ENCODE peak calls at places on chromosomes 5 and 9, in five cellular contexts. G is brain microvascular endothelial cell, F is sigmoid colon, U is MM.1S, O is upper lobe of right lung. E is an unnamed sample. For H3K36me3, the result is how much of the 10 kb centered on the place peaks cover.

GRCh38 chr9:115126406-115126805 is 8.4 kb upstream of the TNC start:
- DNase-seq in O (no peak), F (no peak), G (no peak), U (no peak), E (no peak)

GRCh38 chr9:42852133-42852532 is 668.7 kb downstream of the SPATA31A6 start:
- DNase-seq in G (no peak), U (peak), O (peak), F (no peak), E (peak)

GRCh38 chr9:31597977-31598376 is 786.5 kb upstream of the ACO1 start:
- DNase-seq in F (no peak), O (no peak), G (peak), U (peak), E (no peak)

GRCh38 chr9:14018061-14018460 is 295.9 kb downstream of the NFIB start:
- DNase-seq in U (no peak), F (no peak), O (no peak), G (peak), E (no peak)

GRCh38 chr5:27144456-27144855 is 106.1 kb upstream of the CDH9 start:
- DNase-seq in G (no peak), U (no peak), O (no peak), F (no peak), E (no peak)

GRCh38 chr5:159211712-159212111 is 2.4 kb upstream of the RNF145 start:
- DNase-seq in O (no peak), F (no peak), G (no peak), U (no peak), E (no peak)

GRCh38 chr9:70259512-70259802 is 679 bp downstream of the SMC5 start:
- DNase-seq in F (no peak), G (no peak), O (no peak), U (no peak), E (no peak)

GRCh38 chr5:6317133-6317532 is 61.2 kb downstream of the MED10 start:
- DNase-seq in U (no peak), G (no peak), O (no peak), F (no peak), E (no peak)

GRCh38 chr5:76472338-76473336 is 69.6 kb downstream of the IQGAP2 start:
- DNase-seq in F (no peak), G (no peak), O (no peak), U (no peak), E (no peak)

GRCh38 chr9:95570150-95570549 is 53.4 kb upstream of the PTCH1 start:
- DNase-seq in F (no peak), O (no peak), G (peak), U (no peak), E (peak)

GRCh38 chr5:132076983-132077382 is 3.4 kb downstream of the CSF2 start:
- DNase-seq in U (no peak), O (no peak), F (no peak), G (no peak), E (no peak)

GRCh38 chr5:55440188-55440646 is 94.5 kb downstream of the PLPP1 start:
- DNase-seq in O (no peak), F (peak), G (peak), U (no peak), E (no peak)

GRCh38 chr9:120383999-120384924 is 195.7 kb downstream of the CDK5RAP2 start:
- DNase-seq in U (no peak), O (no peak), F (peak), G (peak), E (no peak)

GRCh38 chr5:58281189-58281588 is 178.7 kb downstream of the PLK2 start:
- DNase-seq in G (no peak), F (no peak), O (no peak), U (no peak), E (no peak)

GRCh38 chr5:137705106-137705505 is 30.8 kb downstream of the KLHL3 start:
- DNase-seq in O (no peak), F (no peak), U (no peak), G (peak), E (no peak)

GRCh38 chr9:17291766-17292165 is 156.9 kb downstream of the CNTLN start:
- DNase-seq in U (no peak), O (no peak), F (no peak), G (peak), E (no peak)

GRCh38 chr5:139658928-139659667 is 10.9 kb downstream of the CXXC5 start:
- DNase-seq in G (peak), F (no peak), O (peak), U (no peak), E (no peak)

GRCh38 chr5:174501461-174502069 is 222.8 kb upstream of the MSX2 start:
- DNase-seq in F (no peak), O (no peak), G (no peak), U (no peak), E (no peak)

GRCh38 chr9:131347376-131348020 is 46.4 kb upstream of the PRRC2B start:
- DNase-seq in O (peak), G (no peak), F (no peak), U (no peak), E (no peak)

GRCh38 chr5:140260089-140260656 is 42.7 kb downstream of the PFDN1 start:
- DNase-seq in U (no peak), G (no peak), F (no peak), O (no peak), E (no peak)

GRCh38 chr5:158978061-158978745 is 121.5 kb downstream of the EBF1 start:
- DNase-seq in G (peak), F (no peak), O (no peak), U (no peak), E (no peak)

GRCh38 chr5:141889282-141889871 is 11.2 kb upstream of the PCDH1 start:
- DNase-seq in O (no peak), F (no peak), U (peak), G (no peak), E (no peak)

GRCh38 chr5:106417566-106417965 is 1253.2 kb downstream of the EFNA5 start:
- DNase-seq in G (no peak), O (no peak), F (no peak), U (no peak), E (no peak)

GRCh38 chr5:160293901-160294561 is 18.3 kb downstream of the CCNJL start:
- DNase-seq in G (no peak), U (no peak), O (peak), F (no peak), E (peak)

GRCh38 chr9:8486095-8486494 is 686.5 kb upstream of the DMAC1 start:
- DNase-seq in O (no peak), U (no peak), F (no peak), G (peak), E (no peak)

GRCh38 chr5:32390819-32391591 is 53.5 kb downstream of the ZFR start:
- DNase-seq in F (no peak), G (peak), O (no peak), U (no peak), E (no peak)

GRCh38 chr5:176772271-176773210 is 37.8 kb upstream of the UNC5A start:
- DNase-seq in U (no peak), F (peak), O (peak), G (no peak), E (no peak)

GRCh38 chr5:14209222-14209822 is 66.2 kb downstream of the TRIO start:
- DNase-seq in G (no peak), U (no peak), O (no peak), F (no peak), E (no peak)

GRCh38 chr5:65100846-65101678 is 332.3 kb downstream of the CWC27 start:
- DNase-seq in G (peak), O (peak), U (peak), F (no peak), E (no peak)

GRCh38 chr9:129777769-129778130 is 24.9 kb upstream of the PTGES start:
- DNase-seq in U (no peak), F (no peak), O (no peak), G (no peak), E (no peak)

GRCh38 chr9:336039-336438 is 121.4 kb downstream of the DOCK8 start:
- DNase-seq in U (no peak), F (no peak), O (peak), G (no peak), E (no peak)

GRCh38 chr5:113236536-113237308 is 198.1 kb downstream of the TSSK1B start:
- DNase-seq in F (no peak), U (no peak), O (no peak), G (no peak), E (no peak)

GRCh38 chr5:133993152-133993548 is 11.6 kb downstream of the VDAC1 start:
- DNase-seq in G (peak), F (no peak), O (no peak), U (no peak), E (no peak)

GRCh38 chr5:159972538-159973362 is 36.2 kb upstream of the TTC1 start:
- DNase-seq in F (no peak), U (no peak), O (no peak), G (no peak), E (no peak)

GRCh38 chr9:119318371-119318770 is 50.9 kb downstream of the BRINP1 start:
- DNase-seq in U (no peak), O (no peak), G (no peak), F (no peak), E (no peak)

GRCh38 chr5:36160617-36161016 is 8.7 kb downstream of the SKP2 start:
- DNase-seq in U (no peak), O (no peak), F (no peak), G (no peak), E (no peak)

DNA sequence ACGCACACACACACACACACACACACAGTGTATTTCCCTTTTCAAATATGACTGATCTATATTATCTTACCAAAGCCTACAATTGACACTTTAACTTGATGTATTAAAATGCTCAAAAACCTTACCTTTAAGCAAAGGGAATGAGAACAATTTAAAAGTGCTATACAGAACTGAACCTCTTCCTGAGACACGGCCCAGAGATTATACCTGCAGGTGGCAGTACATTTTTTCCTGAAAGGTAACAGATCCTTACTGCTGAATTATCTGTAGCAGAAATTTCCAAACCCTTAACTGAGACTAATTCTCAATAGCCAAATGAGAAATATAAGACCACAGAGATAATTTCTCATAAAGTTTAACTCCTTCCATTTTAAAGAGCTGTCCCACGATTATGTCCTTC is 91.1 kb downstream of the MYO10 start:
- DNase-seq in G (no peak), O (no peak), F (no peak), U (no peak), E (no peak)
- TF ChIP-seq CTCF in G (no peak), O (no peak), F (no peak), U (no peak), E (no peak)

GRCh38 chr9:35104586-35104985 is 1.7 kb upstream of the STOML2 start:
- DNase-seq in O (peak), G (no peak), F (no peak), U (no peak), E (no peak)
- H3K36me3 ChIP-seq in O (half or more), G (half or more), F (under half), U (under half), E (under half)

DNA sequence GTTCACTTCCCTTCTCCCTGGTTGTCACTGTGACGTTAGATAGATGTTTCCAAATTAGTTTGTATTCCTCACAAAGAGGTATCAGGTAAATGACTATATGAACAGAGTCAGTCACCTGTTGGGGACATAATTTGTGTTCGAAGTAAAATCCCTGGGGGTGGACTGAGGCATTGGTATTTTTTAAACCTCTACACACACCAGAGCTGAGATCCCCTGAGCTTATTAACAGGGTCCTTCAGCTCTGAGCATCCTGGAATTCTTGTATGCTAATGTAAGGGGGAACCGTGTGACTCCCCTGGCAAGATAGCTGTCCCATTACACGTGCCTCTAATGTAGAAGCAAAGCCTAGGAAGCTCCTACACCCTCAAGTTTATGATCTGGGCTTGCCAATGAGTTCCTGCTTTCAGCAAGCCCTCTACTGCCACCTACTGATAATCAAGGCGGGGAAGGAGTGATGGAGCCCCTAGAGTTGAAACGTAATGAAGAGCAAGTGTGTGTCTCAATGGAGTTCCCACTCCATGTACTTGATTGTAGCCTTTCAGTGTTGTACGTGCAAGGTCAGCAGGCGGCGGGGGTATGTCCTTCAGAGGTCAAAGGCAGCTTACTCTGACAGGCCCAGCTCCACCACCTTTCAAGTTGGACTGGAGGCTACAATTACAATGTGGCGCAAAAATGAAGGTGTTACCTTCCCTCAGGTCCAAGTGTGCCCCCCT is 14.4 kb downstream of the PRKACG start:
- DNase-seq in F (peak), O (no peak), G (peak), U (peak), E (peak)
- TF ChIP-seq CTCF in F (peak), O (peak), G (peak), U (peak), E (peak)

GRCh38 chr5:75363111-75363510 is 26.1 kb downstream of the HMGCR start:
- DNase-seq in F (no peak), G (no peak), O (no peak), U (no peak), E (peak)
- H3K36me3 ChIP-seq in F (under half), G (under half), O (half or more), U (under half), E (half or more)

GRCh38 chr5:135167634-135168033 is 133.6 kb upstream of the PITX1 start:
- DNase-seq in U (no peak), G (no peak), F (no peak), O (no peak), E (no peak)

GRCh38 chr5:135160036-135160675 is 126.1 kb upstream of the PITX1 start:
- DNase-seq in F (no peak), O (no peak), G (no peak), U (no peak), E (no peak)

GRCh38 chr5:135163391-135163790 is 129.4 kb upstream of the PITX1 start:
- DNase-seq in G (no peak), U (no peak), F (no peak), O (no peak), E (no peak)

GRCh38 chr5:135162661-135163265 is 128.7 kb upstream of the PITX1 start:
- DNase-seq in O (no peak), U (no peak), G (no peak), F (no peak), E (no peak)

DNA sequence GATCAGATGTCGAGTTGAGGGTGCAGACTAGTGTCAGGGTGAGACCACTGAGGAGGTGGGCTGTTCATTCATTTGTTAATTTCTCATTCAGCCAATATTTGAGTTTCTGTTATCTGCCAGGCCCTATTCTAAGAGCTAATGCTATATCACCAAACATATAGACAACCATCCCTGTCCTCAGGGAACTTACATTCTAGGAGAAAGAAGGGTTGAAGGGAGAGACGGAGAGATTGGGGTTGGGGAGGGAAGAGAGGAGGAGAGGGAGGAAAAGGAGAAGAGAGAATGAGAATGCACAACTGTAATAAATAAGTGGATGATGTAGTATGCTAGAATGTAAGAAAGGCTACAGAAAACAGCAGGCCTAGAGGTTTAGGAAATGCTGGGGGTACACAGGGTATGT is 129.9 kb upstream of the PITX1 start:
- DNase-seq in U (no peak), G (no peak), O (no peak), F (no peak), E (no peak)
- TF ChIP-seq CTCF in U (no peak), G (no peak), O (no peak), F (no peak), E (no peak)

GRCh38 chr5:665956-666711 is 27.0 kb downstream of the TPPP start:
- DNase-seq in U (no peak), G (no peak), O (no peak), F (peak), E (peak)

GRCh38 chr5:664994-665360 is 28.2 kb downstream of the TPPP start:
- DNase-seq in G (no peak), O (no peak), U (no peak), F (peak), E (no peak)

GRCh38 chr5:665541-665955 is 27.6 kb downstream of the TPPP start:
- DNase-seq in O (no peak), U (no peak), G (no peak), F (peak), E (no peak)

GRCh38 chr5:668299-668995 is 24.7 kb downstream of the TPPP start:
- DNase-seq in U (no peak), G (no peak), O (peak), F (no peak), E (no peak)

GRCh38 chr5:666816-667498 is 26.2 kb downstream of the TPPP start:
- DNase-seq in O (no peak), U (no peak), G (no peak), F (no peak), E (no peak)
- H3K36me3 ChIP-seq in O (under half), U (under half), G (under half), F (under half), E (under half)

GRCh38 chr5:10021248-10021647 is 228.4 kb downstream of the ATPSCKMT start:
- DNase-seq in O (no peak), U (no peak), G (peak), F (no peak), E (no peak)
- TF ChIP-seq CTCF in O (no peak), U (no peak), G (peak), F (no peak), E (no peak)

E was measured in left lung.